ENCODE peak calls at places on chromosomes 1 and 21, in four cellular contexts. K, H, A and R are unnamed samples.

GRCh38 chr21:38912355-38912619 is 106.6 kb downstream of the ETS2 start:
- DNase-seq in K (no peak), A (no peak), H (no peak), R (no peak)

GRCh38 chr1:34907487-34908090 is 21.9 kb downstream of the DLGAP3 start:
- DNase-seq in K (no peak), H (no peak), A (no peak), R (no peak)

GRCh38 chr1:221416723-221417122 is 325.2 kb downstream of the DUSP10 start:
- DNase-seq in H (no peak), K (no peak), A (no peak), R (no peak)

GRCh38 chr1:225441314-225442119 is 13.7 kb upstream of the LBR start:
- DNase-seq in A (no peak), H (no peak), K (no peak), R (no peak)

GRCh38 chr1:208977861-208978260 is 605.7 kb upstream of the CAMK1G start:
- DNase-seq in H (no peak), K (no peak), A (no peak), R (no peak)

GRCh38 chr1:242212401-242212800 is 213.5 kb upstream of the MAP1LC3C start:
- DNase-seq in A (no peak), K (no peak), H (no peak), R (no peak)

GRCh38 chr1:156703741-156704140 is 1.6 kb downstream of the CRABP2 start:
- DNase-seq in A (no peak), K (no peak), H (no peak), R (no peak)

GRCh38 chr21:15124731-15125130 is 59.9 kb upstream of the NRIP1 start:
- DNase-seq in H (no peak), A (no peak), K (no peak), R (no peak)

GRCh38 chr1:59556802-59557548 is 257.8 kb upstream of the HOOK1 start:
- DNase-seq in H (no peak), K (no peak), A (no peak), R (no peak)

GRCh38 chr1:29339176-29339575 is 102.9 kb downstream of the PTPRU start:
- DNase-seq in H (no peak), A (no peak), K (no peak), R (no peak)

GRCh38 chr1:171251042-171251740 is 2.9 kb downstream of the FMO1 start:
- DNase-seq in K (no peak), A (no peak), H (no peak), R (peak; percentile 32)

GRCh38 chr1:65431111-65431705 is 10.7 kb downstream of the LEPR start:
- DNase-seq in K (peak; percentile 49), A (no peak), H (peak; percentile 44), R (no peak)

GRCh38 chr1:3366181-3367051 is 88.0 kb upstream of the ARHGEF16 start:
- DNase-seq in H (no peak), A (no peak), K (peak; percentile 18), R (no peak)

GRCh38 chr1:204528677-204529076 is 12.5 kb downstream of the MDM4 start:
- DNase-seq in H (no peak), K (no peak), A (no peak), R (no peak)

GRCh38 chr1:210527091-210527490 is 198.4 kb downstream of the HHAT start:
- DNase-seq in K (no peak), A (no peak), H (no peak), R (no peak)

GRCh38 chr1:183885142-183885735 is 80.3 kb downstream of the RGL1 start:
- DNase-seq in K (no peak), A (no peak), H (no peak), R (no peak)

GRCh38 chr1:54156986-54157385 is 4.2 kb upstream of the CDCP2 start:
- DNase-seq in H (no peak), A (no peak), K (no peak), R (no peak)

GRCh38 chr1:23567996-23568607 is 8.8 kb upstream of the ID3 start:
- DNase-seq in K (no peak), A (no peak), H (no peak), R (peak; percentile 78)